ENCODE peak calls at places on chromosome 11, in nine cellular contexts. E is tibial artery; Q is brain microvascular endothelial cell; A is neuronal stem cell; D is CD8-positive, alpha-beta T cell; W is suprapubic skin; S is body of pancreas; C is transverse colon; T is breast epithelium. R is an unnamed sample. For H3K36me3, the result is how much of the 10 kb centered on the place peaks cover.

GRCh38 chr11:36605221-36606216 is 7.5 kb upstream of the RAG2 start:
- DNase-seq in Q (no peak), C (no peak), S (no peak), T (no peak), E (no peak), D (no peak), W (no peak), A (no peak), R (no peak)

GRCh38 chr11:90363739-90364138 is 140.9 kb upstream of the CHORDC1 start:
- DNase-seq in A (no peak), Q (no peak), E (no peak), D (no peak), W (no peak), T (no peak), S (no peak), C (no peak), R (no peak)

GRCh38 chr11:2207212-2207611 is 35.6 kb upstream of the TH start:
- DNase-seq in C (no peak), S (peak), W (peak), T (peak), D (no peak), A (no peak), Q (no peak), E (peak), R (peak)

GRCh38 chr11:57641426-57641825 is 8.3 kb downstream of the YPEL4 start:
- DNase-seq in T (no peak), D (no peak), A (no peak), W (no peak), Q (peak), S (no peak), E (no peak), C (no peak), R (peak)

GRCh38 chr11:74650498-74650897 is 58.1 kb downstream of the POLD3 start:
- DNase-seq in E (no peak), S (no peak), Q (no peak), A (no peak), W (no peak), T (no peak), D (no peak), C (no peak), R (no peak)

GRCh38 chr11:1532606-1533341 is 39.3 kb downstream of the DUSP8 start:
- DNase-seq in T (no peak), S (no peak), Q (no peak), D (no peak), C (no peak), A (no peak), E (no peak), W (no peak), R (no peak)

GRCh38 chr11:27296406-27296994 is 66.5 kb downstream of the CCDC34 start:
- DNase-seq in S (no peak), D (no peak), T (no peak), A (no peak), E (no peak), Q (peak), C (no peak), W (no peak), R (no peak)

GRCh38 chr11:9078113-9079041 is 13.0 kb downstream of the SCUBE2 start:
- DNase-seq in D (no peak), W (no peak), S (no peak), A (no peak), C (no peak), E (no peak), Q (no peak), T (no peak), R (no peak)

DNA sequence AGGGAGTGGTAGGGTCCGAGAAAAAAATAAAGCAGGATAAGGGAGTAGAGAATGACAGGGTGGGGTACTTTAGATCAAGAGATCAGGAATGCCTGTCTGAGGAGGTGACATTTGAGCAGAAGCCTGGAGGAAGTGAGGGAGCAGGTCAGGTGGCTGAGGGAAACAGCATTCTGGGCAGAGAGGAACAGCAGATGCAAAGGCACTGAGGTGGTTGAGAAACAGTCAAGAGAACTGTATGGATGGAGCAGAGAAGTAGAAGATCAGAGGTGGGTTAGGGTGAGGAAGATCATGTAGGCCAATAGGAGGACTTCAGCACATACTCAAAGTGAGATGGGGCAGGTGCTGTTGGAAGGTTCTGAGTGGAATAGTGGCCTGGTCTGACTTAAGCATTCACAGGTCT is 8.3 kb downstream of the ARHGEF17 start:
- DNase-seq in S (no peak), E (no peak), T (no peak), Q (no peak), C (no peak), W (no peak), D (no peak), A (no peak), R (no peak)
- H3K27ac ChIP-seq in S (no peak), E (peak), T (peak), Q (no peak), C (peak), W (no peak), D (no peak), A (no peak), R (no peak)

DNA sequence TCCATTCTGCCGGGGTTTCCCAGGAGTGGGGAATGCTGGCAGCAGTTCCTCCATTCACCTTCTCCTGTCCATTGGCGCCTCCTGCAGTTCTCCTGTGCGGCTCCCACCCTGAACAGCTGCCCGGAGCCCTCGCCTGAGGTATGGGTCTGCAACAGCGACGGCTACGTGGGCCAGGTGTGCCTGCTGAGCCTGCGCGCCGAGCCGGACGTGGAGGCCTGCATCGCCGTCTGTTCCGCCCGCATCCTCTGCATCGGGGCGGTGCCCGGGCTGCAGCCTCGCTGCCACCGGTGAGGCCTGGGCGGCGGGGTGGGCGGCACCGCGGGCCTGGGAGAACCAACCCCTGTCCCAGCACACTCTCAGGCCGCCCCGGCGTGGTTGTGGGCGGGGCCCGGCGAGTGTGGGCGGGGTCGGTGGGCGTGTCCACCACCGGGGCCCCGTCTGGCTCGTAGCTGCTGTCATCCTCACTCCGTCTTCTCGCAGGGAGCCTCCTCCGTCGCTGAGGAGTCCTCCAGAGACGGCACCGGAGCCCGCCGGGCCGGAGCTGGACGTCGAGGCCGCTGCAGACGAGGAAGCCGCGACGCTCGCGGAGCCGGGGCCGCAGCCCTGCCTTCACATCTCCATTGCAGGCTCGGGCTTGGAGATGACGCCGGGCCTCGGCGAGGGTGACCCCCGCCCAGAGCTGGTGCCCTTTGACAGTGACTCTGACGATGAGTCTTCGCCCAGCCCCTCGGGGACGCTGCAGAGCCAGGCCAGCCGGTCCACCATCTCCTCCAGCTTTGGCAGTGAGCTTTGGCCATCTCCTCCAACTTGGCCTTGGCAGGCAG is 14.0 kb upstream of the RELT start:
- DNase-seq in A (peak), W (no peak), Q (no peak), C (no peak), S (no peak), T (no peak), D (no peak), E (no peak), R (no peak)
- H3K36me3 ChIP-seq in A (half or more), W (half or more), Q (half or more), C (under half), S (under half), T (under half), D (under half), E (half or more), R (under half)

DNA sequence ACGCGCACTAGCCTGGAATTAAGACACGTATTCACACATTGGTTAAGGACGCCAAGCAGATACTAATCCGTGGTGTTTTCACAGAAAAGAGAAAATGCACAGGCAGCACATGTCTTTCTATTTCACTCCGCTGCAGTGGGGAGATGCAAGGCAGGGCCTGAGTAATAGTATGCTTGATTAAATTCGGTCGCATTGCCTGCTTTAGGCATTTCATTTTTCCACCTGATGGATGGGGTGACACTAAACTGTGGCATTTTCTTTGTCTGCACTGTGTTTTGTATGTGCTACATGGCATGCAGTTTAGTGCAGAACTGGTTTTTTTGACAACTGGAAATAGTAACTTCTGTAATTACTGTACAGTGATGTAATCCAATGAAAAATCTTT is 94.9 kb downstream of the SLC17A6 start:
- DNase-seq in S (no peak), A (no peak), D (no peak), C (no peak), W (no peak), E (no peak), T (no peak), Q (peak), R (no peak)
- H3K4me3 ChIP-seq in S (no peak), A (peak), D (no peak), C (no peak), W (peak), E (no peak), T (peak), Q (peak), R (no peak)

DNA sequence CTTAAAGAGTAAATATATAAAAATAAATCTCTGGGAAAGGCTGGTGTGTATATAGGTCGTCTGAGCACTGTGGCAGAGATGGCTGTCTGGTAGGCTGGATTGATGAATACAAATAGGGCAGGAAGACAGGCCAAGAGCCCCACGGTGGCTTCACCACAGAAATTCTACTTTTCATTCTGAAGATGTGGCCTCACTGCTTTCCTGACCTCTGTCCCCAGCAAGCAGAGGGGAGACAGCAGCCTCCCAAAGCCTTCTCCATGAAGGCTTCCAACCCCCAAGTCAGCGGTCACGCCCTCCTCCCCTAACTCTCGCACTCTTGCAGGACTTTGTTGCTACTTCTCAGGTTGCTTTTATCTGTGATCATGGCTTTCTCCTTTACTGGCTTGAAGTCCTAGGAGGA is 10.6 kb upstream of the KCNJ1 start:
- DNase-seq in Q (no peak), A (no peak), S (no peak), E (no peak), D (no peak), C (no peak), W (no peak), T (no peak), R (no peak)
- H3K27ac ChIP-seq in Q (no peak), A (no peak), S (no peak), E (no peak), D (no peak), C (no peak), W (no peak), T (no peak), R (no peak)

GRCh38 chr11:71499546-71499945 is 27.5 kb upstream of the KRTAP5-7 start:
- DNase-seq in Q (no peak), S (no peak), C (no peak), D (no peak), A (no peak), T (no peak), W (no peak), E (no peak), R (peak)
- H3K36me3 ChIP-seq in Q (under half), S (under half), C (under half), D (half or more), A (under half), T (under half), W (half or more), E (half or more), R (half or more)

R was measured in DND-41.